ENCODE peak calls at places on chromosomes 3 and 15, in eight cellular contexts. One of them, this sample, is unnamed.

GRCh38 chr3:110459021-110459420 is 612.6 kb upstream of the NECTIN3 start:
- DNase-seq in OCI-LY7: no peak
- DNase-seq in HFFc6: no peak
- DNase-seq in fibroblast of lung: no peak
- DNase-seq in HFF-Myc: peak; percentile 0
- DNase-seq in mesothelial cell of epicardium: no peak
- DNase-seq in CD8-positive, alpha-beta T cell: no peak
- DNase-seq in epithelial cell of proximal tubule: no peak
- DNase-seq in this sample: no peak

GRCh38 chr3:171353423-171353822 is 106.8 kb downstream of the TNIK start:
- DNase-seq in OCI-LY7: no peak
- DNase-seq in HFFc6: no peak
- DNase-seq in fibroblast of lung: no peak
- DNase-seq in HFF-Myc: no peak
- DNase-seq in mesothelial cell of epicardium: no peak
- DNase-seq in CD8-positive, alpha-beta T cell: no peak
- DNase-seq in epithelial cell of proximal tubule: no peak
- DNase-seq in this sample: peak; percentile 38

GRCh38 chr3:149340310-149340933 is 7.0 kb upstream of the TM4SF18 start:
- DNase-seq in OCI-LY7: no peak
- DNase-seq in HFFc6: peak; percentile 24
- DNase-seq in fibroblast of lung: peak; percentile 15
- DNase-seq in HFF-Myc: no peak
- DNase-seq in mesothelial cell of epicardium: no peak
- DNase-seq in CD8-positive, alpha-beta T cell: no peak
- DNase-seq in epithelial cell of proximal tubule: no peak
- DNase-seq in this sample: peak; percentile 74

GRCh38 chr15:78457101-78457500 is 19.1 kb downstream of the IREB2 start:
- DNase-seq in OCI-LY7: no peak
- DNase-seq in HFFc6: peak; percentile 75
- DNase-seq in fibroblast of lung: peak; percentile 78
- DNase-seq in HFF-Myc: peak; percentile 48
- DNase-seq in mesothelial cell of epicardium: no peak
- DNase-seq in CD8-positive, alpha-beta T cell: no peak
- DNase-seq in epithelial cell of proximal tubule: no peak
- DNase-seq in this sample: peak; percentile 69

GRCh38 chr15:70093070-70093469 is 4.6 kb downstream of the TLE3 start:
- DNase-seq in OCI-LY7: no peak
- DNase-seq in HFFc6: no peak
- DNase-seq in fibroblast of lung: peak; percentile 34
- DNase-seq in HFF-Myc: no peak
- DNase-seq in mesothelial cell of epicardium: no peak
- DNase-seq in CD8-positive, alpha-beta T cell: no peak
- DNase-seq in epithelial cell of proximal tubule: no peak
- DNase-seq in this sample: no peak

GRCh38 chr15:89068325-89068784 is 19.9 kb upstream of the ABHD2 start:
- DNase-seq in OCI-LY7: no peak
- DNase-seq in HFFc6: peak; percentile 93
- DNase-seq in fibroblast of lung: peak; percentile 84
- DNase-seq in HFF-Myc: peak; percentile 93
- DNase-seq in mesothelial cell of epicardium: no peak
- DNase-seq in CD8-positive, alpha-beta T cell: no peak
- DNase-seq in epithelial cell of proximal tubule: no peak
- DNase-seq in this sample: peak; percentile 98

GRCh38 chr15:40238927-40239591 is at the start of gene PAK6:
- DNase-seq in OCI-LY7: peak; percentile 15
- DNase-seq in HFFc6: peak; percentile 53
- DNase-seq in fibroblast of lung: no peak
- DNase-seq in HFF-Myc: no peak
- DNase-seq in mesothelial cell of epicardium: no peak
- DNase-seq in CD8-positive, alpha-beta T cell: no peak
- DNase-seq in epithelial cell of proximal tubule: no peak
- DNase-seq in this sample: peak; percentile 53

GRCh38 chr3:21551019-21551418 is 200.0 kb downstream of the ZNF385D start:
- DNase-seq in OCI-LY7: no peak
- DNase-seq in HFFc6: peak; percentile 49
- DNase-seq in fibroblast of lung: peak; percentile 28
- DNase-seq in HFF-Myc: peak; percentile 2
- DNase-seq in mesothelial cell of epicardium: no peak
- DNase-seq in CD8-positive, alpha-beta T cell: no peak
- DNase-seq in epithelial cell of proximal tubule: no peak
- DNase-seq in this sample: no peak

GRCh38 chr3:136901391-136901790 is 39.4 kb downstream of the NCK1 start:
- DNase-seq in OCI-LY7: no peak
- DNase-seq in HFFc6: no peak
- DNase-seq in fibroblast of lung: no peak
- DNase-seq in HFF-Myc: no peak
- DNase-seq in mesothelial cell of epicardium: no peak
- DNase-seq in CD8-positive, alpha-beta T cell: no peak
- DNase-seq in epithelial cell of proximal tubule: no peak
- DNase-seq in this sample: peak; percentile 16

GRCh38 chr3:47283596-47284364 is 1.0 kb downstream of the KLHL18 start:
- DNase-seq in OCI-LY7: peak; percentile 52
- DNase-seq in HFFc6: no peak
- DNase-seq in fibroblast of lung: peak; percentile 3
- DNase-seq in HFF-Myc: no peak
- DNase-seq in mesothelial cell of epicardium: no peak
- DNase-seq in CD8-positive, alpha-beta T cell: peak; percentile 22
- DNase-seq in epithelial cell of proximal tubule: no peak
- DNase-seq in this sample: no peak

DNA sequence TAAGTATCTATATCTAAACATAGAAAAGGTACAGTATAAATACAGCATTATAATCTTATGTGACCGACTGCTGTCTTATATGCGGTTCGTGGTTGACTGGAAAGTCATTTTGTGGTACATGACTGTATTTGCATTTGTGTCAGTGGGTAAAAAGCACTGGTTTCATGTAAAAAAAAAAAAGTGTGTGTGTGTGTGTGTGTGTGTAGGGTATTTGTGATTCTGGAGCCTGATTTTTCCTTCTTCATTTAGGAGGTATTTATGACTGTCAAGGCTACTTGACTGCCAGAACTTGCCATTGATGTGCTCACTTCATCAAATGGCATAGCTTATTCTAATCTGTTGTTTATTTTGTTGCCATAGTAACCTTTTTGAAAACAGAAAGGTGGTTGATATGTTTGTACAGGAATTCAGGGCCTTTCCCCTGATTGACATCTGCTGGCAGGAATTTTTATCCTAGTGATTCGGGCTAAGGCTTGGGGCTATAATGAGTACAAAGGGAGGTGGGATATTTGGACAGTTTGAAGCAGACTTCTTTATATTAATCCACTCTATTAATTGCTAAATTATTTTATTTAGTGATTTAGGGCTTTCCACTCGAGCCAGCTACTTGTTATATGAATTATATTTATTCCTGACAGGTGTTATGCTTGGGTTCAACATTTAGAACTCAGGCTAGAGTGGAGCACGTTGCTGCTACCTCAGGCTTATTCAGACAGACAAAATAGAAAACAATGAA is 63.4 kb downstream of the AKAP13 start:
- DNase-seq in OCI-LY7: peak; percentile 52
- DNase-seq in HFFc6: peak; percentile 23
- DNase-seq in fibroblast of lung: peak; percentile 27
- DNase-seq in HFF-Myc: no peak
- DNase-seq in mesothelial cell of epicardium: no peak
- DNase-seq in CD8-positive, alpha-beta T cell: no peak
- DNase-seq in epithelial cell of proximal tubule: peak; percentile 89
- DNase-seq in this sample: peak; percentile 33
- TF ChIP-seq CTCF in OCI-LY7: no peak
- TF ChIP-seq CTCF in HFFc6: no peak
- TF ChIP-seq CTCF in fibroblast of lung: no peak
- TF ChIP-seq CTCF in HFF-Myc: no peak
- TF ChIP-seq CTCF in mesothelial cell of epicardium: no peak
- TF ChIP-seq CTCF in CD8-positive, alpha-beta T cell: no peak
- TF ChIP-seq CTCF in epithelial cell of proximal tubule: peak; percentile 35
- TF ChIP-seq CTCF in this sample: peak; percentile 1

GRCh38 chr3:53666026-53666425 is 171.6 kb downstream of the CACNA1D start:
- DNase-seq in OCI-LY7: no peak
- DNase-seq in HFFc6: no peak
- DNase-seq in fibroblast of lung: no peak
- DNase-seq in HFF-Myc: no peak
- DNase-seq in mesothelial cell of epicardium: no peak
- DNase-seq in CD8-positive, alpha-beta T cell: no peak
- DNase-seq in epithelial cell of proximal tubule: no peak
- DNase-seq in this sample: no peak

GRCh38 chr3:53672987-53673386 is 173.2 kb downstream of the CHDH start:
- DNase-seq in OCI-LY7: no peak
- DNase-seq in HFFc6: no peak
- DNase-seq in fibroblast of lung: no peak
- DNase-seq in HFF-Myc: no peak
- DNase-seq in mesothelial cell of epicardium: no peak
- DNase-seq in CD8-positive, alpha-beta T cell: no peak
- DNase-seq in epithelial cell of proximal tubule: no peak
- DNase-seq in this sample: no peak

GRCh38 chr3:53671192-53672021 is 174.8 kb downstream of the CHDH start:
- DNase-seq in OCI-LY7: no peak
- DNase-seq in HFFc6: no peak
- DNase-seq in fibroblast of lung: no peak
- DNase-seq in HFF-Myc: no peak
- DNase-seq in mesothelial cell of epicardium: no peak
- DNase-seq in CD8-positive, alpha-beta T cell: no peak
- DNase-seq in epithelial cell of proximal tubule: no peak
- DNase-seq in this sample: no peak

GRCh38 chr3:53665606-53666005 is 171.2 kb downstream of the CACNA1D start:
- DNase-seq in OCI-LY7: no peak
- DNase-seq in HFFc6: no peak
- DNase-seq in fibroblast of lung: no peak
- DNase-seq in HFF-Myc: no peak
- DNase-seq in mesothelial cell of epicardium: no peak
- DNase-seq in CD8-positive, alpha-beta T cell: no peak
- DNase-seq in epithelial cell of proximal tubule: no peak
- DNase-seq in this sample: no peak

GRCh38 chr3:53668872-53669271 is 174.5 kb downstream of the CACNA1D start:
- DNase-seq in OCI-LY7: peak; percentile 12
- DNase-seq in HFFc6: peak; percentile 4
- DNase-seq in fibroblast of lung: no peak
- DNase-seq in HFF-Myc: no peak
- DNase-seq in mesothelial cell of epicardium: no peak
- DNase-seq in CD8-positive, alpha-beta T cell: no peak
- DNase-seq in epithelial cell of proximal tubule: no peak
- DNase-seq in this sample: no peak
- TF ChIP-seq CTCF in OCI-LY7: peak; percentile 72
- TF ChIP-seq CTCF in HFFc6: peak; percentile 70
- TF ChIP-seq CTCF in fibroblast of lung: peak; percentile 20
- TF ChIP-seq CTCF in HFF-Myc: peak; percentile 33
- TF ChIP-seq CTCF in mesothelial cell of epicardium: no peak
- TF ChIP-seq CTCF in CD8-positive, alpha-beta T cell: no peak
- TF ChIP-seq CTCF in epithelial cell of proximal tubule: peak; percentile 57
- TF ChIP-seq CTCF in this sample: peak; percentile 21

GRCh38 chr3:141844812-141845211 is 31.6 kb upstream of the ATP1B3 start:
- DNase-seq in OCI-LY7: no peak
- DNase-seq in HFFc6: no peak
- DNase-seq in fibroblast of lung: no peak
- DNase-seq in HFF-Myc: no peak
- DNase-seq in mesothelial cell of epicardium: no peak
- DNase-seq in CD8-positive, alpha-beta T cell: no peak
- DNase-seq in epithelial cell of proximal tubule: no peak
- DNase-seq in this sample: no peak

GRCh38 chr3:141844108-141844507 is 32.3 kb upstream of the ATP1B3 start:
- DNase-seq in OCI-LY7: no peak
- DNase-seq in HFFc6: no peak
- DNase-seq in fibroblast of lung: no peak
- DNase-seq in HFF-Myc: no peak
- DNase-seq in mesothelial cell of epicardium: no peak
- DNase-seq in CD8-positive, alpha-beta T cell: no peak
- DNase-seq in epithelial cell of proximal tubule: no peak
- DNase-seq in this sample: no peak

GRCh38 chr3:141846050-141846433 is 30.4 kb upstream of the ATP1B3 start:
- DNase-seq in OCI-LY7: no peak
- DNase-seq in HFFc6: no peak
- DNase-seq in fibroblast of lung: no peak
- DNase-seq in HFF-Myc: no peak
- DNase-seq in mesothelial cell of epicardium: no peak
- DNase-seq in CD8-positive, alpha-beta T cell: no peak
- DNase-seq in epithelial cell of proximal tubule: no peak
- DNase-seq in this sample: no peak

GRCh38 chr3:141849056-141849814 is 27.2 kb upstream of the ATP1B3 start:
- DNase-seq in OCI-LY7: no peak
- DNase-seq in HFFc6: no peak
- DNase-seq in fibroblast of lung: no peak
- DNase-seq in HFF-Myc: no peak
- DNase-seq in mesothelial cell of epicardium: no peak
- DNase-seq in CD8-positive, alpha-beta T cell: no peak
- DNase-seq in epithelial cell of proximal tubule: no peak
- DNase-seq in this sample: no peak

DNA sequence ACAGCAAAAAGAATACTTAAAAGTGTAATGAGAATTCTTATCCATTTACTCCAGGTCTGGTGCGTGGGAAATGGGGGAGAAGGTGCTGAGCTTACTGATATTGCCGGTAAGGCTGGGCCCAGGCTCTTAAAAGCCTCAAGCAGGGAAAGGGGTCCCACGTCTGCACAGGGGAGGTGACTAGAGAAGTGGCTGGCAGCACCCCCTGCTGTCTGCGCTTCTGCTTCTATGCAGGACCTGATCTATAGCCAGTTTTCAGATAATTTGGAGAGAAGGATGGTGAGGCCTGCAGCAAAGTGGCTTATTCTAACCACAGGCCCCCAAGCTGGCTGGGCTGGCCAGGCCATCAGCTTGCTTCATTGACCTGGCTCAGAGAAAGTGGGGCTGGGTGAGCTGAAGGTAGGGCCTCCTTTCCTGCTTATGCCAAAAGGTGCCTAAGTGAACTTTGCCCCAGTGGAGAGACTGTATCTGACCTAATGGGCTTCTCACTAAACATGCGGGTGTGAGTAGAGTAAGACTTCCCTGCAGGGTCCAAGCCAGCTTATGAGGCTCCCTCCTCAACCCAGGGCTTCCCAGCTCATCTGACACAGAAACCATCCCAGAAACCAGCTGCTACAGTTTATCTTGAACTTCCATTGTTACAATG is 30.9 kb upstream of the ATP1B3 start:
- DNase-seq in OCI-LY7: peak; percentile 4
- DNase-seq in HFFc6: no peak
- DNase-seq in fibroblast of lung: no peak
- DNase-seq in HFF-Myc: no peak
- DNase-seq in mesothelial cell of epicardium: no peak
- DNase-seq in CD8-positive, alpha-beta T cell: peak; percentile 48
- DNase-seq in epithelial cell of proximal tubule: no peak
- DNase-seq in this sample: no peak
- TF ChIP-seq CTCF in OCI-LY7: peak; percentile 13
- TF ChIP-seq CTCF in HFFc6: no peak
- TF ChIP-seq CTCF in fibroblast of lung: no peak
- TF ChIP-seq CTCF in HFF-Myc: no peak
- TF ChIP-seq CTCF in mesothelial cell of epicardium: no peak
- TF ChIP-seq CTCF in CD8-positive, alpha-beta T cell: no peak
- TF ChIP-seq CTCF in epithelial cell of proximal tubule: no peak
- TF ChIP-seq CTCF in this sample: no peak

GRCh38 chr15:86677316-86677715 is 597.6 kb downstream of the AGBL1 start:
- DNase-seq in OCI-LY7: no peak
- DNase-seq in HFFc6: no peak
- DNase-seq in fibroblast of lung: no peak
- DNase-seq in HFF-Myc: no peak
- DNase-seq in mesothelial cell of epicardium: no peak
- DNase-seq in CD8-positive, alpha-beta T cell: no peak
- DNase-seq in epithelial cell of proximal tubule: no peak
- DNase-seq in this sample: no peak

DNA sequence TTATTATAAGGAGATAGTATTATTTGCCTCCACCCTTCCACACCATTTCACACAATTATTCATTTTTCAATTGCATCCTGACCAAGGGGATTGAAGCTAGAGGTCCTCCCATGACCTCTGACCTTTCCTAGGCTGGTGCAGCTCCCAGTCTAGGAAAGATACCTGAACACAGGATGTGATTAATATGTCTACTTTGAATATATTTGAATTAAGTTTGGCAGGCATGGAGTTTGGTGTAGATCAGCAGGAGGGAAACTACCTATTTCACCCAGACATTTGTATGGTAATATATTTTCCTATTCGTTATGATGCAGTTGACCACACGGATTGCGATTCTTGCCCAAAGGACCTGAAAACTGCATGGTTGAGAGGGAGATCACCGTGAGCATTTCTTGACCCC is 596.3 kb downstream of the AGBL1 start:
- DNase-seq in OCI-LY7: no peak
- DNase-seq in HFFc6: no peak
- DNase-seq in fibroblast of lung: no peak
- DNase-seq in HFF-Myc: no peak
- DNase-seq in mesothelial cell of epicardium: no peak
- DNase-seq in CD8-positive, alpha-beta T cell: no peak
- DNase-seq in epithelial cell of proximal tubule: no peak
- DNase-seq in this sample: no peak
- TF ChIP-seq CTCF in OCI-LY7: no peak
- TF ChIP-seq CTCF in HFFc6: no peak
- TF ChIP-seq CTCF in fibroblast of lung: no peak
- TF ChIP-seq CTCF in HFF-Myc: no peak
- TF ChIP-seq CTCF in mesothelial cell of epicardium: no peak
- TF ChIP-seq CTCF in CD8-positive, alpha-beta T cell: no peak
- TF ChIP-seq CTCF in epithelial cell of proximal tubule: no peak
- TF ChIP-seq CTCF in this sample: no peak

This sample was measured in IMR-90.